ENCODE peak calls at places on chromosome 3, in six cellular contexts. M, X, A, W, Z and C are unnamed samples.

GRCh38 chr3:147620906-147621305 is 211.7 kb downstream of the ZIC1 start:
- DNase-seq in M (no peak), X (peak), A (no peak), W (no peak), Z (no peak), C (no peak)

GRCh38 chr3:181417748-181418147 is 294.0 kb upstream of the SOX2 start:
- DNase-seq in M (no peak), X (no peak), A (no peak), W (no peak), Z (peak), C (no peak)

GRCh38 chr3:36597422-36597821 is 166.9 kb downstream of the DCLK3 start:
- DNase-seq in M (no peak), X (peak), A (no peak), W (no peak), Z (no peak), C (no peak)

GRCh38 chr3:65448120-65448519 is 590.6 kb downstream of the MAGI1 start:
- DNase-seq in M (no peak), X (no peak), A (no peak), W (no peak), Z (no peak), C (no peak)

GRCh38 chr3:171566803-171567422 is 106.7 kb upstream of the TNIK start:
- DNase-seq in M (no peak), X (no peak), A (no peak), W (peak), Z (no peak), C (peak)

GRCh38 chr3:99720985-99721632 is 82.7 kb downstream of the COL8A1 start:
- DNase-seq in M (no peak), X (peak), A (no peak), W (no peak), Z (peak), C (no peak)

GRCh38 chr3:94694894-94695293 is 632.0 kb downstream of the NSUN3 start:
- DNase-seq in M (no peak), X (no peak), A (no peak), W (no peak), Z (no peak), C (no peak)

GRCh38 chr3:150355581-150355980 is 52.5 kb upstream of the TSC22D2 start:
- DNase-seq in M (no peak), X (no peak), A (no peak), W (no peak), Z (no peak), C (no peak)

GRCh38 chr3:195071916-195072820 is 198.8 kb downstream of the XXYLT1 start:
- DNase-seq in M (no peak), X (no peak), A (peak), W (no peak), Z (peak), C (no peak)

GRCh38 chr3:37691213-37691830 is 170.4 kb upstream of the CTDSPL start:
- DNase-seq in M (no peak), X (no peak), A (no peak), W (no peak), Z (no peak), C (no peak)

GRCh38 chr3:46851364-46852328 is 11.6 kb downstream of the MYL3 start:
- DNase-seq in M (no peak), X (no peak), A (peak), W (no peak), Z (peak), C (no peak)

GRCh38 chr3:24387493-24387892 is 107.2 kb downstream of the THRB start:
- DNase-seq in M (no peak), X (peak), A (no peak), W (no peak), Z (no peak), C (no peak)

GRCh38 chr3:55474213-55474632 is 12.9 kb downstream of the WNT5A start:
- DNase-seq in M (no peak), X (no peak), A (no peak), W (no peak), Z (no peak), C (no peak)

GRCh38 chr3:13616359-13616758 is 67.4 kb downstream of the FBLN2 start:
- DNase-seq in M (no peak), X (no peak), A (peak), W (no peak), Z (no peak), C (no peak)

GRCh38 chr3:4043867-4044575 is 244.8 kb downstream of the LRRN1 start:
- DNase-seq in M (no peak), X (no peak), A (no peak), W (no peak), Z (no peak), C (no peak)

GRCh38 chr3:155185623-155186022 is 105.5 kb downstream of the MME start:
- DNase-seq in M (no peak), X (no peak), A (no peak), W (no peak), Z (no peak), C (no peak)

GRCh38 chr3:72996473-72997333 is at the start of gene PPP4R2:
- DNase-seq in M (peak), X (peak), A (peak), W (peak), Z (peak), C (peak)

GRCh38 chr3:15148614-15149013 is 49.7 kb upstream of the RBSN start:
- DNase-seq in M (no peak), X (peak), A (no peak), W (no peak), Z (no peak), C (no peak)

GRCh38 chr3:50673937-50674336 is 790 bp upstream of the DOCK3 start:
- DNase-seq in M (no peak), X (no peak), A (no peak), W (no peak), Z (no peak), C (no peak)

GRCh38 chr3:13588971-13589370 is 40.0 kb downstream of the FBLN2 start:
- DNase-seq in M (no peak), X (no peak), A (no peak), W (no peak), Z (no peak), C (no peak)

GRCh38 chr3:24365168-24365567 is 129.5 kb downstream of the THRB start:
- DNase-seq in M (peak), X (peak), A (no peak), W (peak), Z (peak), C (no peak)

GRCh38 chr3:128452120-128452519 is 14.6 kb downstream of the DNAJB8 start:
- DNase-seq in M (no peak), X (no peak), A (no peak), W (no peak), Z (no peak), C (no peak)

GRCh38 chr3:38707730-38708129 is 58.2 kb upstream of the SCN5A start:
- DNase-seq in M (no peak), X (no peak), A (no peak), W (no peak), Z (no peak), C (no peak)

GRCh38 chr3:101675709-101676218 is 1.2 kb downstream of the ZBTB11 start:
- DNase-seq in M (peak), X (no peak), A (peak), W (peak), Z (no peak), C (no peak)

GRCh38 chr3:50612973-50613851 is 1.6 kb upstream of the CISH start:
- DNase-seq in M (no peak), X (no peak), A (no peak), W (no peak), Z (no peak), C (no peak)

GRCh38 chr3:65676592-65676991 is 362.1 kb downstream of the MAGI1 start:
- DNase-seq in M (no peak), X (no peak), A (no peak), W (no peak), Z (no peak), C (no peak)

GRCh38 chr3:67790043-67790442 is 135.6 kb upstream of the SUCLG2 start:
- DNase-seq in M (peak), X (peak), A (no peak), W (peak), Z (no peak), C (peak)

GRCh38 chr3:39255503-39256325 is 24.1 kb downstream of the CX3CR1 start:
- DNase-seq in M (no peak), X (no peak), A (peak), W (no peak), Z (no peak), C (no peak)

GRCh38 chr3:22608093-22608492 is 595.0 kb upstream of the UBE2E2 start:
- DNase-seq in M (no peak), X (no peak), A (no peak), W (no peak), Z (no peak), C (no peak)

GRCh38 chr3:152272771-152273242 is 4.1 kb downstream of the MBNL1 start:
- DNase-seq in M (no peak), X (peak), A (no peak), W (no peak), Z (no peak), C (no peak)

GRCh38 chr3:13550257-13550693 is 1.4 kb downstream of the FBLN2 start:
- DNase-seq in M (no peak), X (no peak), A (no peak), W (no peak), Z (no peak), C (no peak)

GRCh38 chr3:121918779-121919483 is 24.7 kb downstream of the SLC15A2 start:
- DNase-seq in M (no peak), X (no peak), A (no peak), W (no peak), Z (peak), C (no peak)

GRCh38 chr3:167671878-167672427 is 18.2 kb upstream of the WDR49 start:
- DNase-seq in M (no peak), X (no peak), A (no peak), W (no peak), Z (no peak), C (no peak)

GRCh38 chr3:13014755-13015285 is 58.4 kb downstream of the IQSEC1 start:
- DNase-seq in M (no peak), X (no peak), A (no peak), W (no peak), Z (no peak), C (no peak)

GRCh38 chr3:124559650-124560405 is 170.4 kb upstream of the UMPS start:
- DNase-seq in M (peak), X (peak), A (no peak), W (peak), Z (no peak), C (peak)

GRCh38 chr3:126518779-126519177 is 1.2 kb upstream of the UROC1 start:
- DNase-seq in M (no peak), X (no peak), A (peak), W (no peak), Z (no peak), C (no peak)

GRCh38 chr3:168939651-168940238 is 723.8 kb downstream of the MECOM start:
- DNase-seq in M (no peak), X (no peak), A (no peak), W (no peak), Z (no peak), C (no peak)

GRCh38 chr3:19016846-19017245 is 131.5 kb upstream of the KCNH8 start:
- DNase-seq in M (no peak), X (no peak), A (no peak), W (no peak), Z (no peak), C (no peak)

DNA sequence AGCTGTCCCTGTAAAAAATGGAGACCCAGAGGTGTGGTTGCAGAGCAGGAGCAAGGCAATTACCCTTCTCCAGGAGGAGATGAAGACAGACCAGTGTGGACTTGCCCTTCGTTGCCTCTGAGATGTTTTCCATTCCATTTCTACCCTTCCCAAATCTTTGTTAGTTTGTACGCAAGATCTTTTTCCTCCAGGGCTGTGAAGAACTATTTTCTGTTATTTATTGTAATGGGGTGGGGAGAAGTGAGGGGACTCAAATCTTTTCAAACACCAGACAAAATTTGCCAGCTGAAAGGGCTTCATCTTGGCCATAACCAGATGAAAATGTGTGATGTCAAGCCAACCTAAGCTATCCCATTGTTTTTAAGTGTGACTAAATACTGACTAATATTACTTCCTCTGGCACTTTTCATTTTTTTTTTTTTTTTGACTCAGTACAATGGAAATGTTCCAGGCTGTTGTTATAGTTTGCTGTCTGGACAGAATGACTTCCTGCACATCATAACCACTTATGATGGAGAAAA is 271.3 kb upstream of the TPRG1 start:
- DNase-seq in M (no peak), X (peak), A (no peak), W (peak), Z (no peak), C (no peak)
- H3K27ac ChIP-seq in M (peak), X (peak), A (no peak), W (no peak), Z (peak), C (no peak)

DNA sequence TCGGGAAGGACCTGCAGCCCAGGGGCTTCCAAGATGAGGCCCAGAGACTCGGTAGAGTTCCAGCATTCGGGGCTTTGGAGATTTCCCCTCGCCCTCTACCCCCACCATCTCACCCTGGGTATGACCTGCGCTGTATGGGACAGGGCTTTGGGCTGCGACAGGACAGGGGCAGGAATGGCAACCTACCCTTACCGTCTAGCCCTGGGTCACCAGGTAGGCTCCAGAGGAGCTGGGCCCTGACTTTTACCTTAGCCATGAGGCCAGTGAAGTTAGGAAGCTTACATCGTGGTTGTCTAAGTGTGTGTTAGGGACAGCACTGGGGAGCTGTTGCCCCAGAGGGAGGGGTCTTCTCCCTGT is 683 bp downstream of the PPM1M start:
- DNase-seq in M (no peak), X (no peak), A (no peak), W (no peak), Z (no peak), C (no peak)
- H3K27ac ChIP-seq in M (peak), X (no peak), A (peak), W (peak), Z (peak), C (peak)

DNA sequence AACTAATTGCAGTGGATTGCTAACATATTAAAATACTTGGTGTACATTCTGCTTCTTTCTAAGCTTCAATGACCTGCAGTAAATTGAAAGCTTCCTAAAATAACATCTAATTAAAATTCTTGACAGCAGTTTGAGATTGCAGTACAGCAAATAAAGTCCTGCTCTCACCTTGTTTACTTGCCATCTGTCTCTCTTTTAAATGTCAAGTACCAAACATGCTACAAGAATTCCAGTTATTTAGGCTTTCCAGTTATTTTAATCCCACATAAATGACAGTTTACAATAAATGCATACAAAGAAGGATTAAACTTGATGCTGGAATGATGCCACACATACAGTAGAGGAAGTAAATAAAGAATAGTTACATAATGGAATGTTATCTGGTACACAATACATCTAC is 33.2 kb downstream of the CBLB start:
- DNase-seq in M (no peak), X (no peak), A (no peak), W (no peak), Z (no peak), C (no peak)
- H3K27ac ChIP-seq in M (no peak), X (peak), A (peak), W (no peak), Z (no peak), C (no peak)

GRCh38 chr3:111581403-111582113 is 13.6 kb downstream of the ZBED2 start:
- DNase-seq in M (no peak), X (no peak), A (no peak), W (no peak), Z (no peak), C (no peak)
- H3K27ac ChIP-seq in M (no peak), X (peak), A (no peak), W (no peak), Z (peak), C (no peak)